ENCODE peak calls at places on chromosomes 16 and 17, in four cellular contexts. One of them, this sample, is unnamed.

GRCh38 chr17:55496094-55496881 is 15.0 kb downstream of the SMIM36 start:
- DNase-seq in CD4-positive, CD25-positive, alpha-beta regulatory T cell: no peak
- DNase-seq in HepG2: peak; percentile 28
- DNase-seq in pancreas: no peak
- DNase-seq in this sample: peak; percentile 86

GRCh38 chr17:63358111-63358839 is 87.8 kb downstream of the CYB561 start:
- DNase-seq in pancreas: no peak
- DNase-seq in HepG2: no peak
- DNase-seq in CD4-positive, CD25-positive, alpha-beta regulatory T cell: no peak
- DNase-seq in this sample: no peak

GRCh38 chr17:70588003-70588402 is 418.7 kb downstream of the KCNJ2 start:
- DNase-seq in CD4-positive, CD25-positive, alpha-beta regulatory T cell: no peak
- DNase-seq in HepG2: no peak
- DNase-seq in pancreas: no peak
- DNase-seq in this sample: no peak

GRCh38 chr17:63455417-63455816 is 9.3 kb upstream of the CYB561 start:
- DNase-seq in pancreas: no peak
- DNase-seq in CD4-positive, CD25-positive, alpha-beta regulatory T cell: no peak
- DNase-seq in HepG2: no peak
- DNase-seq in this sample: peak; percentile 95

GRCh38 chr17:385195-385835 is 32.7 kb upstream of the RPH3AL start:
- DNase-seq in pancreas: no peak
- DNase-seq in CD4-positive, CD25-positive, alpha-beta regulatory T cell: no peak
- DNase-seq in HepG2: no peak
- DNase-seq in this sample: peak; percentile 30

GRCh38 chr17:32350662-32351418 is 883 bp downstream of the ZNF207 start:
- DNase-seq in pancreas: peak; percentile 28
- DNase-seq in HepG2: peak; percentile 54
- DNase-seq in CD4-positive, CD25-positive, alpha-beta regulatory T cell: peak; percentile 78
- DNase-seq in this sample: peak; percentile 73

GRCh38 chr17:62720126-62720850 is 87.8 kb downstream of the MARCHF10 start:
- DNase-seq in CD4-positive, CD25-positive, alpha-beta regulatory T cell: no peak
- DNase-seq in pancreas: no peak
- DNase-seq in HepG2: peak; percentile 36
- DNase-seq in this sample: no peak

GRCh38 chr16:84339316-84339715 is 29.0 kb upstream of the ATP2C2 start:
- DNase-seq in CD4-positive, CD25-positive, alpha-beta regulatory T cell: no peak
- DNase-seq in HepG2: no peak
- DNase-seq in pancreas: no peak
- DNase-seq in this sample: no peak

GRCh38 chr16:10827691-10828341 is 9.2 kb upstream of the TVP23A start:
- DNase-seq in HepG2: no peak
- DNase-seq in pancreas: peak; percentile 76
- DNase-seq in CD4-positive, CD25-positive, alpha-beta regulatory T cell: no peak
- DNase-seq in this sample: no peak

GRCh38 chr16:81514568-81515258 is 70.1 kb downstream of the CMIP start:
- DNase-seq in HepG2: no peak
- DNase-seq in pancreas: no peak
- DNase-seq in CD4-positive, CD25-positive, alpha-beta regulatory T cell: no peak
- DNase-seq in this sample: no peak

GRCh38 chr16:48907906-48908634 is 298.1 kb upstream of the N4BP1 start:
- DNase-seq in HepG2: no peak
- DNase-seq in CD4-positive, CD25-positive, alpha-beta regulatory T cell: no peak
- DNase-seq in pancreas: no peak
- DNase-seq in this sample: no peak

GRCh38 chr16:66728117-66728787 is 23.2 kb downstream of the DYNC1LI2 start:
- DNase-seq in HepG2: peak; percentile 60
- DNase-seq in CD4-positive, CD25-positive, alpha-beta regulatory T cell: peak; percentile 63
- DNase-seq in pancreas: no peak
- DNase-seq in this sample: peak; percentile 65

GRCh38 chr16:70747703-70748631 is 53.0 kb downstream of the VAC14 start:
- DNase-seq in CD4-positive, CD25-positive, alpha-beta regulatory T cell: no peak
- DNase-seq in pancreas: no peak
- DNase-seq in HepG2: no peak
- DNase-seq in this sample: no peak

GRCh38 chr17:21019976-21020575 is 22.7 kb downstream of the USP22 start:
- DNase-seq in HepG2: no peak
- DNase-seq in pancreas: no peak
- DNase-seq in CD4-positive, CD25-positive, alpha-beta regulatory T cell: peak; percentile 44
- DNase-seq in this sample: peak; percentile 28

GRCh38 chr17:39634384-39634871 is 2.5 kb upstream of the STARD3 start:
- DNase-seq in pancreas: no peak
- DNase-seq in HepG2: no peak
- DNase-seq in CD4-positive, CD25-positive, alpha-beta regulatory T cell: peak; percentile 51
- DNase-seq in this sample: peak; percentile 63

GRCh38 chr17:15278381-15278780 is 13.3 kb upstream of the PMP22 start:
- DNase-seq in CD4-positive, CD25-positive, alpha-beta regulatory T cell: no peak
- DNase-seq in HepG2: no peak
- DNase-seq in pancreas: no peak
- DNase-seq in this sample: no peak

GRCh38 chr16:11101695-11102522 is 154.1 kb downstream of the SOCS1 start:
- DNase-seq in CD4-positive, CD25-positive, alpha-beta regulatory T cell: no peak
- DNase-seq in HepG2: peak; percentile 70
- DNase-seq in pancreas: no peak
- DNase-seq in this sample: peak; percentile 80

GRCh38 chr17:74558882-74559519 is 8.3 kb downstream of the CD300H start:
- DNase-seq in pancreas: no peak
- DNase-seq in HepG2: no peak
- DNase-seq in CD4-positive, CD25-positive, alpha-beta regulatory T cell: no peak
- DNase-seq in this sample: no peak

GRCh38 chr16:27465483-27465879 is 63.5 kb downstream of the IL21R start:
- DNase-seq in CD4-positive, CD25-positive, alpha-beta regulatory T cell: no peak
- DNase-seq in pancreas: no peak
- DNase-seq in HepG2: no peak
- DNase-seq in this sample: peak; percentile 34
- H3K36me3 ChIP-seq in CD4-positive, CD25-positive, alpha-beta regulatory T cell: peaks cover 72% of the 10 kb centered on the region
- H3K36me3 ChIP-seq in pancreas: peaks cover 7% of the 10 kb centered on the region
- H3K36me3 ChIP-seq in HepG2: peaks cover 73% of the 10 kb centered on the region
- H3K36me3 ChIP-seq in this sample: peaks cover 22% of the 10 kb centered on the region

GRCh38 chr16:86857807-86858206 is 279.5 kb downstream of the FOXL1 start:
- DNase-seq in pancreas: no peak
- DNase-seq in CD4-positive, CD25-positive, alpha-beta regulatory T cell: no peak
- DNase-seq in HepG2: no peak
- DNase-seq in this sample: no peak
- H3K4me1 ChIP-seq in pancreas: no peaks in the 10 kb centered on the region
- H3K4me1 ChIP-seq in CD4-positive, CD25-positive, alpha-beta regulatory T cell: no peaks in the 10 kb centered on the region
- H3K4me1 ChIP-seq in HepG2: peaks cover 31% of the 10 kb centered on the region
- H3K4me1 ChIP-seq in this sample: no peaks in the 10 kb centered on the region

GRCh38 chr17:41647038-41647813 is 22.9 kb upstream of the KRT17 start:
- DNase-seq in pancreas: no peak
- DNase-seq in CD4-positive, CD25-positive, alpha-beta regulatory T cell: peak; percentile 7
- DNase-seq in HepG2: no peak
- DNase-seq in this sample: no peak

GRCh38 chr17:41648411-41649195 is 24.2 kb upstream of the KRT17 start:
- DNase-seq in CD4-positive, CD25-positive, alpha-beta regulatory T cell: peak; percentile 78
- DNase-seq in pancreas: peak; percentile 80
- DNase-seq in HepG2: peak; percentile 75
- DNase-seq in this sample: peak; percentile 85

GRCh38 chr17:41647940-41648410 is 23.6 kb upstream of the KRT17 start:
- DNase-seq in pancreas: peak; percentile 83
- DNase-seq in CD4-positive, CD25-positive, alpha-beta regulatory T cell: peak; percentile 69
- DNase-seq in HepG2: peak; percentile 69
- DNase-seq in this sample: peak; percentile 84

GRCh38 chr17:41642252-41643156 is 18.1 kb upstream of the KRT17 start:
- DNase-seq in HepG2: no peak
- DNase-seq in pancreas: no peak
- DNase-seq in CD4-positive, CD25-positive, alpha-beta regulatory T cell: no peak
- DNase-seq in this sample: no peak

DNA sequence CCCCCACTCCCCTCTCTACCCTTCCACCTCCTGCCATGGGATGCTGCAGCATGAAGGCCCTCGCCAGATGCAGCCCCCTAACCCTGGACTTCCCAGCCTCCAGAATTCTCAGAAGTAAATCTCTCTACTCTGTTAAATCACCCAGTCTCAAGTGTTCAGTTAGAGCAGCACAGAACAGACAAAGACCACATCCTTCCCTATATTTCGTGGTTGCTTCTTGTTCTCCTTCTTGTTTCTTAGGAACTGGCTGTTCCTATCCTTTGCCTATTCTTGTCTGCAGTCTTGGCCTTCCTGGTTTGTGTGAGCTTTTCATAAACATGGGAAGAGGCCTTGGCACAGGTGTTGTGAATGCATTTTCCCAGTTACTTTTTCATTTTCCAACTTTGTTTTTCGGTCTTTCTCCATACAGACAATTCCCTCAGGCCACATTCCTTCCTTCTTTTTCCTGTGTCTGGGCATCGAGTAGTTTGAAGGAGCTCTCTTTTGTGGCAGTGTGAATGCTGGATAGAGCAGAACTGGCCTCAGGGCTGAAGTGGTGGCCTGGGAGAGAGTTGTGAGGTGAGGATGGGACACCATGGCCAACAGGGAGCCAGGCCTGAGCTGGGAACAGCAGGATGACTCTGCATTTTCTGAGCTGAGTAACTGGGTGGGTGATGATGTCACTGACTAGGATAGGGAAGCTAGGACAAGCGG is 21.1 kb upstream of the KRT17 start:
- DNase-seq in pancreas: no peak
- DNase-seq in CD4-positive, CD25-positive, alpha-beta regulatory T cell: no peak
- DNase-seq in HepG2: peak; percentile 67
- DNase-seq in this sample: no peak
- H3K27ac ChIP-seq in pancreas: no peak overlapping the region
- H3K27ac ChIP-seq in CD4-positive, CD25-positive, alpha-beta regulatory T cell: no peak overlapping the region
- H3K27ac ChIP-seq in HepG2: no peak overlapping the region
- H3K27ac ChIP-seq in this sample: no peak overlapping the region

GRCh38 chr16:19548144-19548543 is 7.4 kb upstream of the VPS35L start:
- DNase-seq in CD4-positive, CD25-positive, alpha-beta regulatory T cell: no peak
- DNase-seq in pancreas: no peak
- DNase-seq in HepG2: no peak
- DNase-seq in this sample: no peak
- H3K36me3 ChIP-seq in CD4-positive, CD25-positive, alpha-beta regulatory T cell: peaks cover 14% of the 10 kb centered on the region
- H3K36me3 ChIP-seq in pancreas: no peaks in the 10 kb centered on the region
- H3K36me3 ChIP-seq in HepG2: peaks cover 5% of the 10 kb centered on the region
- H3K36me3 ChIP-seq in this sample: peaks cover 5% of the 10 kb centered on the region

DNA sequence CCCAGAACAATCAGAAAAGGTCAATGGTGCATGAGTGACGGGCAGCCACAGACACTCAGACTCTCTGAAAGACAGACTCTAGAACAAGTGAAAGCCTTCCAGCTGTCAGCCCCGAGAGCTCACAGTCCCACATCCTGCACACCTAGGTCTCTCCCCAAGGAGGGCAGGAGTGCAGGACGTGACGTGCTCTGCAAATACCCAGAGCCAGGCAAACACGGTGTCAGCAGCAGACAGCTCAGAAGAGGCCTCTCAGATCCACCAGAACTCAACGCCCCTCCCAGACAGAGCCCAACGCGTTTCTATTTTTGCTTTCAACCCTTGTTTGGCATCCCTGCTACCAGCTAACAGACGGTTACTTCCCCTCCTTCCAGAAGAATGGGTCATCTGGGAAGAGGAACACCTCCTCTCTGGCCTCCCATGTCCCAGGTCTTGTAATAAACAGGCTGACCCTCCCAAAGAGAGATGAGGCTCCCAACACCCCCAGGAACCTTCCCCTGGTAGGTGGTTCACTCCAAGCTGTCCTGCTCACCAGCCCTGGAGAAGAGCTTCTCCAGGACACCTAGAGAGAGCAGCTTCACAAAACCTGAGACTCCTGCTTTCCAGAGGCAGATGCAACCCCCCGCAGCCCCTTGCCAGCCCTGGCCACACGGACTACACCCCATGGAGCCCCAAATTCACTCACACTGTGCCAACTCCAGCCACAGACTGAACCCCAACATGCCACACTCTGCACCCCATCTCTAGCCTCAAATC is 7.6 kb downstream of the PITPNM3 start:
- DNase-seq in pancreas: no peak
- DNase-seq in CD4-positive, CD25-positive, alpha-beta regulatory T cell: peak; percentile 74
- DNase-seq in HepG2: peak; percentile 53
- DNase-seq in this sample: no peak
- H3K4me1 ChIP-seq in pancreas: no peaks in the 10 kb centered on the region
- H3K4me1 ChIP-seq in CD4-positive, CD25-positive, alpha-beta regulatory T cell: peaks cover 9% of the 10 kb centered on the region
- H3K4me1 ChIP-seq in HepG2: peaks cover 24% of the 10 kb centered on the region
- H3K4me1 ChIP-seq in this sample: no peaks in the 10 kb centered on the region

DNA sequence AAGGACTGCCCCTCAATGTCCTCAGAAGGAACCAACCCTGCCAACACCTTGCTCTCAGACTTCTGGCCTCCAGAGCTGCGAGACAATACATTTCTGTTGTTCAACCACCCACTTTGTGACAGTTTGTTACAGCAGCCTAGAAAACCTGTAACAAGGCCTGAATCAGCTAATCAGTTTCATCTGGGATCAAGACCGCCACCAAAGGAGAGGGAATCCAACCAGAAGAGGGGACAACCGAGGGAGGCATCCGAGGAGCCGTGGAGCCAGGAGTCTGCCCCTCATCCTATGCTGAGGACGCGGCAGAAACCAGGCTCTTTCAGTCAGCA is 26.9 kb downstream of the FA2H start:
- DNase-seq in CD4-positive, CD25-positive, alpha-beta regulatory T cell: no peak
- DNase-seq in pancreas: no peak
- DNase-seq in HepG2: no peak
- DNase-seq in this sample: no peak
- H3K27ac ChIP-seq in CD4-positive, CD25-positive, alpha-beta regulatory T cell: no peak overlapping the region
- H3K27ac ChIP-seq in pancreas: no peak overlapping the region
- H3K27ac ChIP-seq in HepG2: no peak overlapping the region
- H3K27ac ChIP-seq in this sample: no peak overlapping the region